ENCODE peak calls at places on chromosomes 11 and 22, in seven cellular contexts. O, H, P, X, Z, W and M are unnamed samples.

GRCh38 chr22:18056161-18056666 is 21.6 kb upstream of the PEX26 start:
- DNase-seq in O (no peak), H (peak), P (peak), X (peak), Z (no peak), W (no peak), M (no peak)

GRCh38 chr22:19543970-19544708 is 19.9 kb upstream of the CLDN5 start:
- DNase-seq in O (no peak), H (no peak), P (peak), X (no peak), Z (no peak), W (no peak), M (no peak)

GRCh38 chr22:37906364-37907008 is 389 bp downstream of the MICALL1 start:
- DNase-seq in O (no peak), H (no peak), P (no peak), X (peak), Z (no peak), W (no peak), M (peak)

GRCh38 chr22:23696326-23696851 is 5.6 kb downstream of the RGL4 start:
- DNase-seq in O (no peak), H (no peak), P (peak), X (peak), Z (peak), W (no peak), M (peak)

GRCh38 chr11:120121914-120122473 is 15.9 kb downstream of the TRIM29 start:
- DNase-seq in O (no peak), H (no peak), P (no peak), X (no peak), Z (peak), W (no peak), M (no peak)

GRCh38 chr11:69899957-69900821 is 81.0 kb upstream of the FGF3 start:
- DNase-seq in O (no peak), H (no peak), P (peak), X (no peak), Z (peak), W (no peak), M (no peak)

GRCh38 chr11:124669193-124669592 is 4.3 kb downstream of the SIAE start:
- DNase-seq in O (peak), H (peak), P (peak), X (peak), Z (no peak), W (no peak), M (peak)

GRCh38 chr11:914747-915493 is 4.3 kb upstream of the CHID1 start:
- DNase-seq in O (no peak), H (no peak), P (peak), X (no peak), Z (peak), W (peak), M (no peak)

GRCh38 chr11:34650528-34650927 is 29.6 kb downstream of the EHF start:
- DNase-seq in O (no peak), H (peak), P (no peak), X (peak), Z (no peak), W (no peak), M (peak)

GRCh38 chr22:41808400-41808799 is 7.9 kb downstream of the CCDC134 start:
- DNase-seq in O (no peak), H (no peak), P (no peak), X (no peak), Z (no peak), W (no peak), M (no peak)

GRCh38 chr11:19705936-19706335 is 6.7 kb upstream of the NAV2 start:
- DNase-seq in O (no peak), H (no peak), P (no peak), X (no peak), Z (no peak), W (no peak), M (no peak)

GRCh38 chr11:1259076-1259461 is 36.2 kb downstream of the MUC5B start:
- DNase-seq in O (no peak), H (no peak), P (no peak), X (no peak), Z (peak), W (no peak), M (no peak)

GRCh38 chr11:528815-529728 is 6.3 kb downstream of the HRAS start:
- DNase-seq in O (no peak), H (no peak), P (no peak), X (no peak), Z (no peak), W (no peak), M (no peak)

GRCh38 chr11:133606122-133606521 is 73.8 kb upstream of the OPCML start:
- DNase-seq in O (no peak), H (no peak), P (no peak), X (no peak), Z (no peak), W (no peak), M (no peak)

GRCh38 chr11:133605493-133605892 is 73.2 kb upstream of the OPCML start:
- DNase-seq in O (no peak), H (no peak), P (no peak), X (no peak), Z (no peak), W (no peak), M (no peak)

GRCh38 chr11:133608496-133608895 is 76.2 kb upstream of the OPCML start:
- DNase-seq in O (no peak), H (no peak), P (no peak), X (no peak), Z (no peak), W (no peak), M (no peak)
- TF ChIP-seq CTCF in O (no peak), H (no peak), P (no peak), X (no peak), Z (no peak), W (no peak), M (no peak)

DNA sequence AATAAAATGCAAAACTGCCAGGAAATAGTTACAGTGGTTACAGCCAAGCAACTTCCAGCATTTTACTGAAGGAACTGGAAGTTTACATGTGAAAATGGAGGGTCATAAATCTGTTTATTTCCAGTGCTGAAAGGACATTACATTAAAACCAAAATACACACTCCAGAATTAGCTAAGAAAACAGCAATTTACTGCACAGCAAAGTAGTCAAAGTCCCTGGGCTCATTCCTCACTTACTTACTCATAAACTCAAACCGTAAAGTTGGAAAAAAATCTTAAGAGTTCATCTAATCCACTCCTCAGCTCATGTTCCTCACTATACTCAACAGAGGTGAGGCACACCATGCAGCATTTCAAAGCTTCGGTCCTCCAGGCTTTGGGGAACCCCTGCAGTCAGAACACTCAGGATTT is 17.4 kb downstream of the CTSC start:
- DNase-seq in O (no peak), H (peak), P (no peak), X (no peak), Z (no peak), W (no peak), M (no peak)
- TF ChIP-seq CTCF in O (no peak), H (no peak), P (no peak), X (no peak), Z (no peak), W (no peak), M (no peak)

DNA sequence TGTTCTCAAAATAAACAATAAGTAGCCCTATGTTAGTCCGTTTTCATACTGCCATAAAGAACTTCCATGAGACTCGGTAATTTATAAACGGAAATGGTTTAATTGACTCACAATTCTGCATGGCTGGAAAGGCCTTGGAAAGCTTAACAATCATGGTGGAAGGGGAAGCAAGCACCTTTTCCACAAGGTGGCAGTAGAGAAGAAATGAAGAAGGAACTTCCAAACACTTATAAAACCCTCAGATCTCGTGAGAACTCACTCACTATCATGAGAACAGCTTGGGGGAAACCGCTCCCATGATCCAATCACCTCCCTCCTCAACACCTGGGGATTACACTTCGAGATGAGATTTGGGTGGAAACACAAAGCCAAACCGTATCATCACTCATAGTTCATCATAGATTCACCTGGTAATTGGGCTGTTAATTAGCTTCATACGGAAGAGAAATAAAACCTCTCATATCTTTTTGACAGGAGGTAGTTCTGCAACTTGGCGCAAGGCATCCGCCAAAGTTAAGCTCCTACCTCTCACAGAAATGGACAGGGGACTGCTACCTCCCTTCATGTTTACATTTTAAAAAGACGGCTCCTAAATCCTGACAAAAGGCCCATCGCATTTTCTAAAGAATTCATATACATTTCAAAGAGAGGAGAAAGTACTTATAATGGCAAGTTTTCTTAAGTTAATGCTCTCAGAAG is 49.0 kb downstream of the MUC15 start:
- DNase-seq in O (no peak), H (peak), P (no peak), X (no peak), Z (no peak), W (no peak), M (no peak)
- TF ChIP-seq CTCF in O (peak), H (peak), P (no peak), X (no peak), Z (peak), W (no peak), M (no peak)

GRCh38 chr22:39808087-39808486 is 85.5 kb downstream of the ENTHD1 start:
- DNase-seq in O (no peak), H (peak), P (no peak), X (no peak), Z (no peak), W (no peak), M (no peak)
- TF ChIP-seq CTCF in O (peak), H (peak), P (no peak), X (no peak), Z (peak), W (no peak), M (no peak)

GRCh38 chr11:18383388-18384156 is 10.8 kb upstream of the LDHA start:
- DNase-seq in O (no peak), H (peak), P (peak), X (peak), Z (peak), W (peak), M (peak)
- TF ChIP-seq CTCF in O (no peak), H (no peak), P (no peak), X (no peak), Z (no peak), W (no peak), M (no peak)

GRCh38 chr11:61555051-61555969 is 25.6 kb downstream of the SYT7 start:
- DNase-seq in O (no peak), H (no peak), P (no peak), X (no peak), Z (peak), W (no peak), M (no peak)
- TF ChIP-seq CTCF in O (peak), H (peak), P (no peak), X (no peak), Z (no peak), W (no peak), M (no peak)

GRCh38 chr22:29203883-29204282 is 1.8 kb upstream of the EMID1 start:
- DNase-seq in O (no peak), H (no peak), P (no peak), X (no peak), Z (no peak), W (no peak), M (no peak)

GRCh38 chr22:29200901-29201300 is 4.8 kb upstream of the EMID1 start:
- DNase-seq in O (no peak), H (no peak), P (no peak), X (no peak), Z (no peak), W (no peak), M (no peak)

GRCh38 chr22:29203456-29203855 is 2.2 kb upstream of the EMID1 start:
- DNase-seq in O (no peak), H (no peak), P (no peak), X (no peak), Z (no peak), W (no peak), M (no peak)

GRCh38 chr22:29201722-29202230 is 3.9 kb upstream of the EMID1 start:
- DNase-seq in O (no peak), H (no peak), P (no peak), X (no peak), Z (peak), W (no peak), M (peak)

GRCh38 chr22:29202231-29203192 is 3.2 kb upstream of the EMID1 start:
- DNase-seq in O (no peak), H (peak), P (peak), X (peak), Z (peak), W (peak), M (peak)
- TF ChIP-seq CTCF in O (peak), H (peak), P (no peak), X (peak), Z (no peak), W (no peak), M (peak)

GRCh38 chr11:59520741-59521140 is 9.4 kb downstream of the OR4D9 start:
- DNase-seq in O (no peak), H (no peak), P (no peak), X (no peak), Z (no peak), W (no peak), M (no peak)

GRCh38 chr11:59528741-59529140 is 17.4 kb downstream of the OR4D9 start:
- DNase-seq in O (no peak), H (no peak), P (no peak), X (no peak), Z (no peak), W (no peak), M (no peak)

DNA sequence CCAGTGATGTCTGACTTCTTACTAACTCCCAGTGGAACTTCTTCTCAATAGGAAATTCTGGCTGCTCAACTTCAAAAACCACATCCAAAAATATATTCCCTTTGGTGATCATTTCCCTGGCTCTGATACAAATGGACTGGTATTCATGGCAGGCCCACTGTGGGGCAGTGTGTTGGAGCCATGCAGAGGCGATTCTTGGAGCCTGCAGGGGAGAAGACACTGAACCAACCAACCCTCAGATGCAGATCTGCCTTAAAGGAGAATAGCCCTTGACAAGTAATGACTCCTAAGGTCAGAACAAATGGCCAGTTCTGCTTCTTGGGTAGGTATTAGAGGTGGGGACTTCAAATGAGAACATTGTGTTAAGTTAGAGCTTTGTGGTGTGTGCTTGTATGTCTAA is 12.2 kb downstream of the OR4D9 start:
- DNase-seq in O (no peak), H (no peak), P (no peak), X (no peak), Z (no peak), W (no peak), M (no peak)
- TF ChIP-seq CTCF in O (no peak), H (no peak), P (no peak), X (no peak), Z (no peak), W (no peak), M (no peak)

GRCh38 chr11:64204464-64204989 is 2.0 kb upstream of the FERMT3 start:
- DNase-seq in O (no peak), H (peak), P (peak), X (peak), Z (peak), W (peak), M (peak)
- TF ChIP-seq CTCF in O (peak), H (peak), P (peak), X (peak), Z (peak), W (peak), M (peak)